ENCODE peak calls at places on chromosomes 5 and 9, in five cellular contexts. M is HepG2, V is upper lobe of left lung, O is GM12878, U is HCT116. B is an unnamed sample.

GRCh38 chr5:122319897-122320296 is 7.9 kb downstream of the SNCAIP start:
- ATAC-seq in M (no peak), V (no peak), O (no peak), U (no peak), B (no peak)

GRCh38 chr9:69303331-69303730 is 21.7 kb upstream of the ENTREP1 start:
- ATAC-seq in M (no peak), V (no peak), O (no peak), U (no peak), B (no peak)

GRCh38 chr9:92098638-92099037 is 16.6 kb downstream of the SPTLC1 start:
- ATAC-seq in M (no peak), V (no peak), O (peak; percentile 87), U (no peak), B (no peak)

GRCh38 chr5:156327306-156327705 is 342 bp downstream of the SGCD start:
- ATAC-seq in M (no peak), V (no peak), O (no peak), U (no peak), B (no peak)

GRCh38 chr5:144361406-144361805 is 190.7 kb downstream of the KCTD16 start:
- ATAC-seq in M (no peak), V (no peak), O (no peak), U (no peak), B (no peak)

GRCh38 chr5:13524931-13525330 is 419.6 kb downstream of the DNAH5 start:
- ATAC-seq in M (no peak), V (no peak), O (no peak), U (no peak), B (no peak)

GRCh38 chr5:51416149-51416548 is 32.9 kb downstream of the ISL1 start:
- ATAC-seq in M (no peak), V (no peak), O (no peak), U (peak; percentile 40), B (no peak)

GRCh38 chr9:81416476-81417298 is 272.7 kb downstream of the TLE1 start:
- ATAC-seq in M (no peak), V (no peak), O (no peak), U (no peak), B (no peak)

GRCh38 chr5:77168187-77168883 is 42.1 kb upstream of the PDE8B start:
- ATAC-seq in M (no peak), V (peak; percentile 52), O (no peak), U (peak; percentile 17), B (peak; percentile 80)

DNA sequence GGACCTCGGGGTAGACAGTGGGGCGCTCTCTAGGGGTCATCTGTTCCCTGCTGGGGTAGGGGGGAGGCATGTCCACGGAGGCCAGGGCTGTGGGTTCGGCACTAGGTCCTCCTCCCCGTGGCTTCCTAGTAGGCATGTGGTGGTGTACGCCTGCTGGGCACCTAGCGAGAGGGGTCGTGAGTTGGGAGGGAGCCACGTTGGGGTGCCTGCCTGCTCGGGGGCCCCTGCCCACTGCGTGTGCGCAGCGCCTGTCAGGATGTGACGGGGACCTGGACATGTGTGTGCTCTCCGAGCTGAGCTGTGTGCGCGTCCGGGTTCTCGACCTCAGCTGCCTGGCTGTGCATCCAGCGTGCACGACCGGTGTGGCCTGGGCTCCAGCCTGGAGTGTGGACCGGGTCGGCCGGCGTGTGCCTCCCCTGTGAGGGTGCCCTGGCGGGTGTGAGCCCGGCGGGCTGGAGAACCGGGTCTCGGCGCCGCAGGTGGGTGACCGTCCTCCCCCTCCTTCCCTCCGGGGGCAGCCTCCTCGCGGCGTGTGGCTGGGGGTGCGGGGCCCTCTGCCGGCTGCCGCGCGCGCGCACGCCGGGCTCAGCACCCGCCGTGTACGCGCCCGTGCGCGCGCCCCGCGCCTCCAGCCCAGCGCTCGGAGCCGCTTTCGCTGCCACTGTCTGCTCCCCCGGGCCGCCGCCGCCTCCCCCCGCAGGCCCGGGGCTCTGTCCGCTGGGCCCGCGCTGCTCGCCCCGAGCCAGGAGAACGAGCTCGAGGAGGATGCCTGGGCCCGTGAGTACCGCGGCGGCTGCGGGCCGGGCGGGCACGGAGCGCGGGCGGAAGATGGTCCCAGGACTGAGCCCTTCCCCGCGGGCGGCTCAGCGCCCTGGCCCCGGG is at the start of gene PRR7:
- ATAC-seq in M (peak; percentile 27), V (peak; percentile 42), O (peak; percentile 55), U (peak; percentile 44), B (peak; percentile 72)
- TF ChIP-seq POLR2AphosphoS5 in M (no peak), V (no peak), O (peak; percentile 73), U (peak; percentile 59), B (no peak)

GRCh38 chr9:35748858-35749514 is at the start of the genes GBA2 and RGP1:
- ATAC-seq in M (peak; percentile 90), V (peak; percentile 91), O (peak; percentile 93), U (peak; percentile 87), B (peak; percentile 94)
- H3K36me3 ChIP-seq in M (peaks cover 16% of the 10 kb centered on the region), V (peaks cover 21% of the 10 kb centered on the region), O (peaks cover 25% of the 10 kb centered on the region), U (peaks cover 35% of the 10 kb centered on the region), B (peaks cover 50% of the 10 kb centered on the region)

GRCh38 chr5:134394932-134395331 is 16.7 kb downstream of the CDKN2AIPNL start:
- ATAC-seq in M (no peak), V (no peak), O (no peak), U (peak; percentile 32), B (no peak)

GRCh38 chr5:134396274-134396673 is 15.4 kb downstream of the CDKN2AIPNL start:
- ATAC-seq in M (peak; percentile 43), V (no peak), O (no peak), U (no peak), B (no peak)

GRCh38 chr5:134398609-134399155 is 13.0 kb downstream of the CDKN2AIPNL start:
- ATAC-seq in M (peak; percentile 23), V (no peak), O (no peak), U (no peak), B (no peak)

GRCh38 chr5:134392301-134392700 is 19.4 kb downstream of the CDKN2AIPNL start:
- ATAC-seq in M (no peak), V (no peak), O (no peak), U (no peak), B (no peak)

DNA sequence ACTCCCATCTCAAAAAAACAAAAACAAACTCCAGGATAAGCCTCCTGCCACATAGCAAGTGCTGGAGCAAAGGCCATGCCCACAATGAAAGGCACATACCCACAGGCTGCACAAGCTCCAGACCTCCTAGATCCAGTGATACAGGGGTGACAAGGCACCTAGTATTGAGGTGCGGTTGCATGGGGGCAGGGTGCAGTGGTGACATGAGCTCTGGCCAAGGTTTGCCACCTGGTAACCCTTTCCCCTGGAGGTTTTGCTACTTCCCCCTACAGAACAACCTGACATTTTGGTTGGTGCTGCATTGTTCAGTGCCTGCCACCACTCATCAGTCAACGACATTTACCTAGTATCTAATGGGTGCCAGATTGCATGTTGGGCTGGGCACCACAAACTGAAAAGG is 14.5 kb downstream of the CDKN2AIPNL start:
- ATAC-seq in M (peak; percentile 19), V (no peak), O (no peak), U (no peak), B (no peak)
- TF ChIP-seq POLR2A in M (no peak), V (no peak), O (peak; percentile 52), U (no peak), B (no peak)

DNA sequence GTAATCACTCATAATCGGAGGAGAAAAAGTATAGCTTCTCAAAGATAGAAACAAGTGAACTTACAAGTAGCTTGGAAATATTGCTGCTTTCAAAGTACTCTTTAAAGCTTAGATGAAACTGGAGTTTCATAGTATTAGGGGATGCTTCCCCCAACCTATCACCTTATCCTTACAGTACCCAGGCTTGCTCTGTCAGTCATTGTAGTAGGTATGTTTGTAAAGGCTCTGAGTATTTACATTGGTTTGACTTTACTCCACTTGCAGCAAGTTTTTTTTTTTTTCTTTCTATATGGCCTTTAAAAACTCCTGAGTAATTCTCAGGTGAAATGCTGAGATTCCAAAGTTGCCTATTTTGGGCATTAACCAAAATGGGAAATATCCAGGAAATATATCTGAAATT is 84.8 kb downstream of the CD180 start:
- ATAC-seq in M (no peak), V (no peak), O (no peak), U (no peak), B (no peak)
- TF ChIP-seq POLR2AphosphoS5 in M (no peak), V (no peak), O (no peak), U (no peak), B (no peak)

GRCh38 chr9:122141671-122142070 is 17.9 kb downstream of the NDUFA8 start:
- ATAC-seq in M (no peak), V (no peak), O (no peak), U (no peak), B (no peak)

GRCh38 chr9:122145462-122145861 is 14.1 kb downstream of the NDUFA8 start:
- ATAC-seq in M (no peak), V (no peak), O (no peak), U (no peak), B (no peak)

GRCh38 chr9:122144836-122145235 is 14.7 kb downstream of the NDUFA8 start:
- ATAC-seq in M (peak; percentile 71), V (no peak), O (peak; percentile 47), U (peak; percentile 85), B (no peak)

GRCh38 chr9:122143296-122143695 is 16.3 kb downstream of the NDUFA8 start:
- ATAC-seq in M (no peak), V (no peak), O (no peak), U (no peak), B (no peak)

DNA sequence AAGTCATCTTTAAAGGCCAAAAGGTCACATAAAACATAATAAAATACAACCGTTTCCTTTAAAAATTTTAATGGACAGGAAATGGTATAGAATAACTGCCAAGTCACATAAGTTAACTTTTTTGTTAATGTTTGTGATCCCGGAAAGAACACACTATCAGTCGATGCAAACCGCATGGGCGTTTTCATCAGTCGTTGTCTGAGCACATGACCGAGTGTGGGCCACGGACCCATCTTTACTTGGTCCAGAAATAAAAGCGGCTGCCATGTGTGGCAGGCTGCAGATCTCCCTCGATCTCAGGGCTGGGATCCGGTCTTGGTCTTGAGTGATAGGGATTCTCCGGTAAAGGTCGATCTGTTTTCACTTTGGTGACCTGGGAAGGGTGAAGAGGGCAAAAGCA is 15.6 kb downstream of the NDUFA8 start:
- ATAC-seq in M (no peak), V (no peak), O (no peak), U (no peak), B (no peak)
- H3K36me3 ChIP-seq in M (peaks cover 12% of the 10 kb centered on the region), V (peaks cover 6% of the 10 kb centered on the region), O (peaks cover 20% of the 10 kb centered on the region), U (peaks cover 31% of the 10 kb centered on the region), B (no peaks in the 10 kb centered on the region)

B was measured in gastroesophageal sphincter.